ENCODE peak calls at places on chromosome X, in six cellular contexts. M is pancreas; T is CD8-positive, alpha-beta T cell; D is gastrocnemius medialis; G is IMR-90; Y is neural progenitor cell. A is an unnamed sample.

GRCh38 chrX:66074920-66075879 is 35.3 kb upstream of the VSIG4 start:
- DNase-seq in M (no peak), G (no peak), T (no peak), D (peak; percentile 9), Y (no peak), A (no peak)

GRCh38 chrX:17488036-17488435 is 113.0 kb downstream of the NHS start:
- DNase-seq in G (peak; percentile 34), M (no peak), Y (no peak), T (no peak), D (no peak), A (no peak)

GRCh38 chrX:32489125-32489524 is 722.2 kb downstream of the DMD start:
- DNase-seq in T (no peak), G (no peak), Y (no peak), M (no peak), D (no peak), A (no peak)

GRCh38 chrX:20143111-20143510 is 1.5 kb upstream of the EIF1AX start:
- DNase-seq in M (no peak), D (no peak), T (no peak), Y (no peak), G (no peak), A (no peak)

GRCh38 chrX:36218801-36219200 is 299.3 kb downstream of the CFAP47 start:
- DNase-seq in G (no peak), D (no peak), M (no peak), Y (no peak), T (no peak), A (no peak)

GRCh38 chrX:10965399-10965798 is 145.7 kb upstream of the HCCS start:
- DNase-seq in G (no peak), Y (no peak), M (no peak), D (no peak), T (no peak), A (no peak)

GRCh38 chrX:39848900-39849299 is 248.9 kb downstream of the BCOR start:
- DNase-seq in D (no peak), T (no peak), Y (no peak), G (peak; percentile 95), M (no peak), A (no peak)

GRCh38 chrX:15946783-15947550 is 92.4 kb upstream of the AP1S2 start:
- DNase-seq in Y (no peak), T (no peak), G (peak; percentile 86), M (no peak), D (no peak), A (no peak)

GRCh38 chrX:96405842-96406241 is 278.8 kb upstream of the DIAPH2 start:
- DNase-seq in G (no peak), D (no peak), M (no peak), T (no peak), Y (no peak), A (no peak)

GRCh38 chrX:18654873-18655836 is 16.8 kb downstream of the RS1 start:
- DNase-seq in D (no peak), G (no peak), Y (no peak), M (no peak), T (no peak), A (no peak)

GRCh38 chrX:108001218-108001814 is 19.1 kb upstream of the TEX13B start:
- DNase-seq in Y (peak; percentile 50), M (no peak), D (peak; percentile 7), G (peak; percentile 36), T (no peak), A (no peak)

GRCh38 chrX:37802028-37802427 is 22.2 kb downstream of the CYBB start:
- DNase-seq in Y (no peak), T (no peak), D (no peak), G (no peak), M (no peak), A (no peak)

GRCh38 chrX:8868906-8869305 is 67.7 kb upstream of the FAM9A start:
- DNase-seq in Y (no peak), D (no peak), G (peak; percentile 46), M (no peak), T (no peak), A (no peak)

GRCh38 chrX:1496076-1496475 is 40.9 kb downstream of the P2RY8 start:
- DNase-seq in M (no peak), T (no peak), Y (no peak), D (no peak), G (no peak), A (no peak)

GRCh38 chrX:80181079-80181478 is 166.5 kb downstream of the TBX22 start:
- DNase-seq in D (no peak), Y (peak; percentile 12), M (no peak), T (no peak), G (no peak), A (no peak)

GRCh38 chrX:16826207-16826606 is 39.9 kb downstream of the TXLNG start:
- DNase-seq in M (no peak), G (peak; percentile 74), D (no peak), Y (peak; percentile 36), T (no peak), A (no peak)

GRCh38 chrX:5242091-5242790 is 986.4 kb downstream of the NLGN4X start:
- DNase-seq in T (no peak), G (no peak), M (no peak), Y (no peak), D (no peak), A (no peak)

GRCh38 chrX:17242470-17242869 is 132.5 kb upstream of the NHS start:
- DNase-seq in G (peak; percentile 55), Y (peak; percentile 62), T (no peak), M (no peak), D (no peak), A (peak; percentile 1)

GRCh38 chrX:27438937-27439336 is 24.2 kb downstream of the PPP4R3C start:
- DNase-seq in M (no peak), G (no peak), Y (no peak), T (no peak), D (no peak), A (no peak)

GRCh38 chrX:73812256-73812655 is 249.3 kb downstream of the CHIC1 start:
- DNase-seq in G (no peak), M (no peak), T (no peak), D (no peak), Y (no peak), A (no peak)

DNA sequence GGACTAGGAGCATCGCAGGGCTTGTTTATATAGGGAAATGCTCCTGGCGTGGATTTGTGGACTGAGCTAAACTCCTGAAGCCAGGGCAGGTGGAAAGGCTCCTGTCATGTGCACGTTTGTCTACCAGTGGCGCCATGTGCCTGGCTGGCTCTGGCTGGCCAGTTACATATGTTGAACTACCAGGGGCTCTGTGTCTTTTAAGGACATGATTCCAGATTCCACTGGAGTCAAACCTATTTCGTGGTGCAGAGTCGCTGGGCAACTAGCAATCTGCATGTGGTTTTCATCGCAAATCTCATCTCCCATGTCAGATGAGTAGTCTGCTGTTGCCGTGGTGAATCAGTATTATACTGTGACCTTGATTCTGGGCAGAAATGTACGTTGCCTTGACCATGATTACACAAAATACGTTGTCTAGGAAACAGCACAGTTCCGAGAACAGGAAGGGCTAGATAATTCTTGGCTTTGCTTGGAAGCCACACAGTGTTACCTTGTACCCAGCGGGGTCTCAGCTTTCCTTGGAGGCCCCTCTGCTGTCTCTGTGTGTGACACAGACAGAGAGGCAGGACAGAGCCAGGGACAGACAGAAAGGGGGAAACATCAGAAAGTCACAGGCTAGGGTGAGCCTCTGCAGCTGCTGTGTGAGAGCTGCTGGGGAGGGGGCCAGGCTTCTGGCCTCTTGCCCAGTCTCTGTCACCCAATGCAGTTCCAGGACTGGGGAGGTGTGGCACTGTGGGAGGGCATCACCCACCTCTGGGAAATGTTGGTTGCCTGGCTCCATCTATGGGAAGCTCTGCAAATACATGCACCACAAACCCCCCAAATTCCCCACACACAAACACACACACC is 19.2 kb downstream of the PNMA6E start:
- DNase-seq in Y (peak; percentile 43), G (peak; percentile 81), D (no peak), M (no peak), T (no peak), A (no peak)
- H3K27ac ChIP-seq in Y (no peak overlapping the region), G (peak overlapping the region; percentile 71), D (no peak overlapping the region), M (peak overlapping the region; percentile 59), T (no peak overlapping the region), A (no peak overlapping the region)

GRCh38 chrX:155242300-155242699 is 22.0 kb downstream of the RAB39B start:
- DNase-seq in M (no peak), D (no peak), T (no peak), Y (peak; percentile 3), G (no peak), A (no peak)

GRCh38 chrX:155235891-155236290 is 19.6 kb downstream of the VBP1 start:
- DNase-seq in M (no peak), D (no peak), T (no peak), G (no peak), Y (no peak), A (no peak)

GRCh38 chrX:155237719-155238118 is 21.5 kb downstream of the VBP1 start:
- DNase-seq in T (no peak), G (no peak), M (no peak), D (no peak), Y (no peak), A (no peak)
- H3K36me3 ChIP-seq in T (peaks cover 7% of the 10 kb centered on the region), G (peaks cover 6% of the 10 kb centered on the region), M (no peaks in the 10 kb centered on the region), D (peaks cover 14% of the 10 kb centered on the region), Y (peaks cover 11% of the 10 kb centered on the region), A (peaks cover 54% of the 10 kb centered on the region)

DNA sequence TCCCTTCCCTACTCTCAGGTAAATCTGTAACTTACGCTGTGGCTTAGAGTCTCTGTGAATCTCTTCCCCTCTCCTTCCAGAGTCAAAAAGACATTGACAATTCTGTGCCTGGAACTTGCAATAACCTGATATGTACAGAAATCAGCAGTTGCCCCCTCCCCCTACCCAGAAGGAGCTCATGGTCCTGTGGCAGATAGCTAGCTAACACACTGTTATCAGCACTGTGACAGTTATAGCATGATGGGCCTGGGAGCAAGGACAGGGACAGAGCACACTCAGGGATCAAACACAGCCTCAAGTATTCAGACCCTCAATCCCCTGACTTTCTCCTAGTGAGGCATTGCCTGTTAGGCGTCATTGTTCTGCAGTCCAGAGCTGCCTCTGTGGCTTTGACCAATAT is 18.7 kb upstream of the MAGEA10 start:
- DNase-seq in G (no peak), D (no peak), Y (peak; percentile 2), M (no peak), T (no peak), A (no peak)
- H3K27ac ChIP-seq in G (no peak overlapping the region), D (no peak overlapping the region), Y (no peak overlapping the region), M (no peak overlapping the region), T (no peak overlapping the region), A (no peak overlapping the region)

DNA sequence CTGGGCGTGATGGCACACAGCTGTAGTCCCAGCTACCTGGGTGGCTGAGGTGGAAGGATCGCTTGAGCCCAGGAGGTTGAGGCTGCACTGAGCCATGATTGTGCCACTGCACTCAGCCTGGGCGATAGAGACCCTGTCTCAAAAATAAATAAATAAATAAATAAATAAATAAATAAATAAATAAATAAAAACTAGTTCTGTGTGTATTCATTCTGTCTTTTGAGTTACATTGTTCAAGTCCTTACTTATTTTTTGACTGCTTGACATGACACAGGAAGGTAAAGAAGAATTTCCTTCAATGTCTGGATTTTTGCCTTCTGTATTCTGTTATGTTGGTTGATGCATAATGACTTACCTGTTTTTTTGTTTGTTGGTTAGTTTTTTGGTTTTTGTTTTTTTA is 2.2 kb upstream of the NAA10 start:
- DNase-seq in T (no peak), G (no peak), D (no peak), M (no peak), Y (no peak), A (no peak)
- H3K36me3 ChIP-seq in T (no peaks in the 10 kb centered on the region), G (peaks cover 4% of the 10 kb centered on the region), D (peaks cover 7% of the 10 kb centered on the region), M (no peaks in the 10 kb centered on the region), Y (no peaks in the 10 kb centered on the region), A (no peaks in the 10 kb centered on the region)